ENCODE peak calls at places on chromosomes 11 and 22, in six cellular contexts. T is K562, B is SK-N-SH, J is HCT116, C is HepG2, F is H1. I is an unnamed sample.

GRCh38 chr11:4190519-4190918 is 95.9 kb downstream of the RRM1 start:
- DNase-seq in T (no peak), B (no peak), F (no peak), J (no peak), C (no peak), I (no peak)

GRCh38 chr11:69129647-69130046 is 26.1 kb upstream of the SMIM38 start:
- DNase-seq in C (no peak), T (no peak), F (no peak), J (no peak), B (no peak), I (no peak)

GRCh38 chr22:26848244-26848920 is 191.0 kb downstream of the MIAT start:
- DNase-seq in T (no peak), F (peak; percentile 26), C (no peak), J (no peak), B (no peak), I (no peak)

GRCh38 chr22:26555478-26555877 is 34.5 kb downstream of the TPST2 start:
- DNase-seq in B (no peak), F (no peak), C (no peak), J (no peak), T (no peak), I (no peak)

GRCh38 chr11:20048246-20048645 is 112.0 kb downstream of the DBX1 start:
- DNase-seq in F (no peak), C (no peak), J (no peak), B (no peak), T (no peak), I (no peak)

GRCh38 chr11:65791719-65792213 is 4.9 kb downstream of the OVOL1 start:
- DNase-seq in F (no peak), C (no peak), T (no peak), J (no peak), B (peak; percentile 33), I (no peak)

GRCh38 chr11:76700177-76701100 is 29.9 kb upstream of the LRRC32 start:
- DNase-seq in J (peak; percentile 79), F (no peak), T (peak; percentile 91), C (peak; percentile 15), B (peak; percentile 57), I (no peak)

GRCh38 chr22:33529424-33530113 is 390.7 kb downstream of the LARGE1 start:
- DNase-seq in B (no peak), C (no peak), J (no peak), F (no peak), T (no peak), I (no peak)

GRCh38 chr11:85764796-85765195 is 46.1 kb downstream of the SYTL2 start:
- DNase-seq in B (no peak), T (no peak), F (no peak), J (no peak), C (no peak), I (no peak)

GRCh38 chr11:124441519-124441918 is 4.0 kb downstream of the OR8B8 start:
- DNase-seq in J (no peak), C (no peak), T (no peak), F (no peak), B (no peak), I (no peak)

GRCh38 chr11:27863637-27864036 is 163.4 kb upstream of the BDNF start:
- DNase-seq in T (no peak), C (no peak), J (no peak), F (no peak), B (no peak), I (no peak)

GRCh38 chr11:111388431-111388830 is 9.4 kb upstream of the POU2AF1 start:
- DNase-seq in C (no peak), J (no peak), T (no peak), B (no peak), F (no peak), I (no peak)

GRCh38 chr11:131354251-131354701 is 16.1 kb upstream of the NTM start:
- DNase-seq in B (no peak), C (no peak), T (no peak), J (no peak), F (no peak), I (no peak)

DNA sequence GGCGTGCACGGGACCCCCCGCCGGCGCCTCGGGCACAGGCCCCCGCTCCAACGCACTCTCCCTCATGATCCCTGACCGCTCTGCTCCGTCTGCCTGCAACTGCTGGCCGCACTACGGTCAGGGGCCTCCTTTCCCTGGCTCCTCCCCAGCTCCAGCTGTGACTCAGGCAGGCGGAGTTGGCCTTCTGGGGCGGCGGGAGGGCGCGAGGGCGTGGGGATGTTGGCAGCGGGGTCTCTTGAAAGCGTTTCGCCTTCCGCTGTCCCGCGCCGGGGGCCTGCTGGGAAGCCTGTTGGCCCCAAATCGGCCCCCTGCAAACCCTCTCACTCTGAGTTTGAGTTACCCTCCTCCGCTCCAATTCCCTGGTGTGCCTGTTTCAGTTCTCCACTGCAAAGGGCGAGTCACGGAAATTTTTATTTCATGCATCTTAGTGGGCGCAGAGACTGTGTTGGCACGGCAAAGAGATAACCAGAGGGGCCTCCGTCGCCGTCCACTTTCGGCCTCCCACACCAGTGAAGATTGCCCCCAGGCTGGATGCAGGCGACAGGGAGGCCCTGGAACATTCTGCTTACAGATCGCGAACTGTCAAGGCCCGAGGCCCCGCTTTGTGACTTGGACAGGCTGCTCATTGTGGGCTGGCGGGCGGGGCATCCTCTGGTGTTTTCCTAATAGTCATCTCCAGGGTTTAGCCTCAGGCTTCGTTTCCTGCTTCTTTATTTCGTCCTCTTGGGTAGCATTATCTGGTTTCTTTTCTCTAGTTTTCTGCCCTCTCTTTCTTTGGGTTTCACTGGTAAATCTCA is at the start of gene CAVIN3:
- DNase-seq in F (peak; percentile 81), C (no peak), T (no peak), B (peak; percentile 17), J (peak; percentile 48), I (no peak)
- TF ChIP-seq JUND in F (no peak), C (no peak), T (no peak), B (no peak), J (peak; percentile 18), I (no peak)

GRCh38 chr11:103031834-103032233 is 60.1 kb downstream of the DCUN1D5 start:
- DNase-seq in T (no peak), F (no peak), C (no peak), J (no peak), B (no peak), I (no peak)

GRCh38 chr11:103035656-103036434 is 56.1 kb downstream of the DCUN1D5 start:
- DNase-seq in F (no peak), B (peak; percentile 43), T (peak; percentile 49), J (peak; percentile 84), C (peak; percentile 53), I (peak; percentile 78)

DNA sequence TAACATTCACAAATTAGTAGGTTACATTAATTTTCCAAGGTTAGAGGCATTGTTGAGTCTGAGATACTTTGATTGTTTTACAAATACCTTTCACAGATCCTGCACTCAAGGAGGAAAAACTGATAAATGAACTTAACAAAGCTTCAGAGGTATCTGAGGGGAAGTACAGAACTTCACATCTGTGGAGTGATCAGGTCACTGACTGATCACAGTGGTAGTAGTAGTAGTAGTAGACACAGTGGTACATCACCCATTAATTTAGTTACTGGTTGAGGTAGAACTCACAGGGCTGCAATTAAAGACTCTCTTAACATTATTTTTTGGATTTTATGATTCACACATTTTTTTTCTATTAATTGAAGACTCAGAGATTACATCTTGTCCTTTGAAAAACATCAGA is 56.7 kb downstream of the DCUN1D5 start:
- DNase-seq in F (no peak), T (no peak), C (no peak), J (no peak), B (no peak), I (no peak)
- TF ChIP-seq JUND in F (no peak), T (no peak), C (no peak), J (no peak), B (no peak), I (no peak)

GRCh38 chr11:1458340-1459218 is 28.0 kb downstream of the MOB2 start:
- DNase-seq in B (peak; percentile 90), C (no peak), J (no peak), F (no peak), T (peak; percentile 89), I (peak; percentile 65)
- TF ChIP-seq JUND in B (no peak), C (no peak), J (no peak), F (no peak), T (no peak), I (no peak)

GRCh38 chr22:19115628-19116027 is 6.6 kb downstream of the DGCR2 start:
- DNase-seq in T (no peak), J (no peak), F (no peak), C (no peak), B (no peak), I (no peak)
- TF ChIP-seq JUND in T (no peak), J (no peak), F (no peak), C (no peak), B (no peak), I (no peak)

GRCh38 chr22:39515266-39516050 is 4.9 kb upstream of the ATF4 start:
- DNase-seq in J (no peak), C (no peak), F (no peak), B (no peak), T (no peak), I (no peak)
- TF ChIP-seq JUND in J (no peak), C (no peak), F (no peak), B (no peak), T (no peak), I (no peak)

GRCh38 chr22:28822930-28823481 is 22.6 kb upstream of the XBP1 start:
- DNase-seq in B (no peak), J (no peak), F (no peak), T (no peak), C (peak; percentile 73), I (no peak)
- TF ChIP-seq JUND in B (no peak), J (no peak), F (no peak), T (no peak), C (no peak), I (peak; percentile 97)